ENCODE peak calls at places on chromosomes 7 and 10, in seven cellular contexts. Y is right cardiac atrium; P is upper lobe of right lung; S is AML-193; G is substantia nigra; H is CD4-positive, alpha-beta T cell; W is anterior cingulate cortex. K is an unnamed sample.

GRCh38 chr7:151844080-151844827 is 32.7 kb downstream of the PRKAG2 start:
- DNase-seq in Y (peak; percentile 27), P (peak; percentile 15), S (peak; percentile 21), G (no peak), H (no peak), W (no peak), K (peak; percentile 46)

GRCh38 chr7:151699147-151699546 is 177.8 kb downstream of the PRKAG2 start:
- DNase-seq in Y (no peak), P (no peak), S (no peak), G (no peak), H (no peak), W (no peak), K (no peak)

GRCh38 chr10:133134411-133135115 is 25.5 kb upstream of the KNDC1 start:
- DNase-seq in Y (no peak), P (no peak), S (no peak), G (no peak), H (no peak), W (no peak), K (peak; percentile 42)

GRCh38 chr7:12092499-12093130 is 118.5 kb upstream of the TMEM106B start:
- DNase-seq in Y (no peak), P (no peak), S (no peak), G (no peak), H (no peak), W (no peak), K (no peak)

GRCh38 chr7:122143376-122143750 is 686 bp downstream of the AASS start:
- DNase-seq in Y (peak; percentile 51), P (no peak), S (no peak), G (peak; percentile 25), H (no peak), W (peak; percentile 24), K (peak; percentile 51)

GRCh38 chr7:120941856-120942255 is 8.7 kb upstream of the ING3 start:
- DNase-seq in Y (no peak), P (no peak), S (no peak), G (no peak), H (no peak), W (no peak), K (no peak)

GRCh38 chr7:124701955-124702354 is 63.6 kb downstream of the GPR37 start:
- DNase-seq in Y (no peak), P (no peak), S (no peak), G (no peak), H (no peak), W (no peak), K (no peak)

GRCh38 chr10:30151581-30152389 is 92.4 kb upstream of the JCAD start:
- DNase-seq in Y (peak; percentile 84), P (no peak), S (no peak), G (no peak), H (no peak), W (no peak), K (no peak)

GRCh38 chr10:51743146-51743545 is 43.8 kb upstream of the CSTF2T start:
- DNase-seq in Y (no peak), P (no peak), S (no peak), G (no peak), H (no peak), W (no peak), K (no peak)

GRCh38 chr7:102215281-102215680 is 71.4 kb upstream of the SH2B2 start:
- DNase-seq in Y (no peak), P (no peak), S (no peak), G (no peak), H (no peak), W (no peak), K (no peak)

GRCh38 chr7:24580283-24580946 is 7.2 kb downstream of the PALS2 start:
- DNase-seq in Y (no peak), P (no peak), S (no peak), G (no peak), H (no peak), W (no peak), K (no peak)

GRCh38 chr10:78559514-78560392 is 509.0 kb upstream of the ZMIZ1 start:
- DNase-seq in Y (no peak), P (no peak), S (no peak), G (no peak), H (no peak), W (no peak), K (no peak)

GRCh38 chr7:79377097-79377496 is 76.4 kb downstream of the MAGI2 start:
- DNase-seq in Y (no peak), P (no peak), S (no peak), G (no peak), H (no peak), W (no peak), K (no peak)

GRCh38 chr10:17028843-17029580 is 100.6 kb downstream of the CUBN start:
- DNase-seq in Y (no peak), P (no peak), S (no peak), G (no peak), H (no peak), W (no peak), K (no peak)

GRCh38 chr10:79608505-79609375 is 2.0 kb upstream of the SFTPA1 start:
- DNase-seq in Y (peak; percentile 62), P (peak; percentile 83), S (peak; percentile 6), G (no peak), H (no peak), W (no peak), K (no peak)

GRCh38 chr7:80819503-80819902 is 99.3 kb downstream of the SEMA3C start:
- DNase-seq in Y (no peak), P (no peak), S (no peak), G (no peak), H (no peak), W (no peak), K (no peak)

K was measured in RWPE2.